ENCODE peak calls at places on chromosomes 6 and 20, in eight cellular contexts. One of them, this sample, is unnamed.

GRCh38 chr6:23477576-23477975 is 648.4 kb upstream of the NRSN1 start:
- DNase-seq in GM23338: no peak
- DNase-seq in esophagus muscularis mucosa: no peak
- DNase-seq in stomach: no peak
- DNase-seq in prostate gland: no peak
- DNase-seq in HepG2: no peak
- DNase-seq in sigmoid colon: no peak
- DNase-seq in K562: no peak
- DNase-seq in this sample: no peak

GRCh38 chr6:143034689-143035334 is 25.9 kb upstream of the AIG1 start:
- DNase-seq in GM23338: no peak
- DNase-seq in esophagus muscularis mucosa: no peak
- DNase-seq in sigmoid colon: no peak
- DNase-seq in HepG2: peak; percentile 53
- DNase-seq in stomach: no peak
- DNase-seq in prostate gland: no peak
- DNase-seq in K562: no peak
- DNase-seq in this sample: no peak

GRCh38 chr6:79604583-79605037 is 26.5 kb upstream of the SH3BGRL2 start:
- DNase-seq in HepG2: peak; percentile 95
- DNase-seq in GM23338: no peak
- DNase-seq in stomach: no peak
- DNase-seq in esophagus muscularis mucosa: no peak
- DNase-seq in sigmoid colon: no peak
- DNase-seq in K562: peak; percentile 65
- DNase-seq in prostate gland: no peak
- DNase-seq in this sample: no peak

GRCh38 chr20:24809606-24810005 is 139.5 kb upstream of the CST7 start:
- DNase-seq in sigmoid colon: no peak
- DNase-seq in stomach: no peak
- DNase-seq in GM23338: no peak
- DNase-seq in K562: no peak
- DNase-seq in esophagus muscularis mucosa: no peak
- DNase-seq in prostate gland: no peak
- DNase-seq in HepG2: no peak
- DNase-seq in this sample: no peak

GRCh38 chr6:20159781-20160540 is 52.3 kb downstream of the MBOAT1 start:
- DNase-seq in esophagus muscularis mucosa: no peak
- DNase-seq in sigmoid colon: no peak
- DNase-seq in K562: no peak
- DNase-seq in stomach: no peak
- DNase-seq in GM23338: no peak
- DNase-seq in prostate gland: no peak
- DNase-seq in HepG2: no peak
- DNase-seq in this sample: no peak

GRCh38 chr6:127343753-127344659 is 597 bp upstream of the ECHDC1 start:
- DNase-seq in HepG2: peak; percentile 25
- DNase-seq in sigmoid colon: no peak
- DNase-seq in stomach: no peak
- DNase-seq in K562: no peak
- DNase-seq in GM23338: peak; percentile 45
- DNase-seq in prostate gland: no peak
- DNase-seq in esophagus muscularis mucosa: no peak
- DNase-seq in this sample: no peak

GRCh38 chr20:52601295-52601971 is 370.7 kb upstream of the TSHZ2 start:
- DNase-seq in sigmoid colon: no peak
- DNase-seq in K562: no peak
- DNase-seq in prostate gland: no peak
- DNase-seq in stomach: no peak
- DNase-seq in HepG2: no peak
- DNase-seq in GM23338: no peak
- DNase-seq in esophagus muscularis mucosa: no peak
- DNase-seq in this sample: no peak

GRCh38 chr20:29742699-29743100 is 1514.8 kb upstream of the DEFB115 start:
- DNase-seq in GM23338: no peak
- DNase-seq in stomach: no peak
- DNase-seq in esophagus muscularis mucosa: no peak
- DNase-seq in HepG2: no peak
- DNase-seq in sigmoid colon: no peak
- DNase-seq in K562: no peak
- DNase-seq in prostate gland: no peak
- DNase-seq in this sample: no peak

GRCh38 chr6:22917344-22917743 is 348.0 kb downstream of the HDGFL1 start:
- DNase-seq in GM23338: no peak
- DNase-seq in K562: no peak
- DNase-seq in HepG2: no peak
- DNase-seq in sigmoid colon: no peak
- DNase-seq in esophagus muscularis mucosa: no peak
- DNase-seq in prostate gland: no peak
- DNase-seq in stomach: no peak
- DNase-seq in this sample: no peak

GRCh38 chr20:32622585-32623468 is 37.7 kb upstream of the NOL4L start:
- DNase-seq in GM23338: no peak
- DNase-seq in prostate gland: no peak
- DNase-seq in esophagus muscularis mucosa: no peak
- DNase-seq in HepG2: no peak
- DNase-seq in sigmoid colon: no peak
- DNase-seq in stomach: no peak
- DNase-seq in K562: no peak
- DNase-seq in this sample: no peak

GRCh38 chr6:157990321-157991066 is 8.8 kb downstream of the SYNJ2 start:
- DNase-seq in sigmoid colon: no peak
- DNase-seq in esophagus muscularis mucosa: no peak
- DNase-seq in K562: no peak
- DNase-seq in stomach: no peak
- DNase-seq in HepG2: no peak
- DNase-seq in GM23338: no peak
- DNase-seq in prostate gland: no peak
- DNase-seq in this sample: no peak

GRCh38 chr6:52221302-52221701 is 23.0 kb downstream of the IL17F start:
- DNase-seq in stomach: no peak
- DNase-seq in K562: no peak
- DNase-seq in sigmoid colon: no peak
- DNase-seq in GM23338: no peak
- DNase-seq in HepG2: no peak
- DNase-seq in prostate gland: no peak
- DNase-seq in esophagus muscularis mucosa: no peak
- DNase-seq in this sample: no peak

GRCh38 chr6:35370124-35370741 is 27.9 kb downstream of the PPARD start:
- DNase-seq in GM23338: no peak
- DNase-seq in K562: no peak
- DNase-seq in HepG2: peak; percentile 65
- DNase-seq in sigmoid colon: peak; percentile 84
- DNase-seq in esophagus muscularis mucosa: peak; percentile 92
- DNase-seq in prostate gland: no peak
- DNase-seq in stomach: peak; percentile 40
- DNase-seq in this sample: no peak

GRCh38 chr20:50151034-50151743 is 2.3 kb downstream of the PEDS1 start:
- DNase-seq in HepG2: no peak
- DNase-seq in sigmoid colon: no peak
- DNase-seq in esophagus muscularis mucosa: no peak
- DNase-seq in stomach: peak; percentile 73
- DNase-seq in GM23338: peak; percentile 60
- DNase-seq in K562: no peak
- DNase-seq in prostate gland: peak; percentile 77
- DNase-seq in this sample: no peak

GRCh38 chr20:59223750-59224149 is 60.1 kb downstream of the ZNF831 start:
- DNase-seq in prostate gland: no peak
- DNase-seq in sigmoid colon: no peak
- DNase-seq in GM23338: no peak
- DNase-seq in esophagus muscularis mucosa: peak; percentile 80
- DNase-seq in HepG2: no peak
- DNase-seq in K562: no peak
- DNase-seq in stomach: no peak
- DNase-seq in this sample: no peak
- H3K27me3 ChIP-seq in prostate gland: no peaks in the 10 kb centered on the region
- H3K27me3 ChIP-seq in sigmoid colon: peaks cover 28% of the 10 kb centered on the region
- H3K27me3 ChIP-seq in GM23338: peaks cover 27% of the 10 kb centered on the region
- H3K27me3 ChIP-seq in esophagus muscularis mucosa: no peaks in the 10 kb centered on the region
- H3K27me3 ChIP-seq in HepG2: peaks cover 13% of the 10 kb centered on the region
- H3K27me3 ChIP-seq in K562: peaks cover 40% of the 10 kb centered on the region
- H3K27me3 ChIP-seq in stomach: peaks cover 13% of the 10 kb centered on the region
- H3K27me3 ChIP-seq in this sample: peaks cover 55% of the 10 kb centered on the region

GRCh38 chr6:13360671-13361540 is 32.6 kb upstream of the TBC1D7 start:
- DNase-seq in GM23338: no peak
- DNase-seq in esophagus muscularis mucosa: no peak
- DNase-seq in stomach: no peak
- DNase-seq in sigmoid colon: no peak
- DNase-seq in HepG2: no peak
- DNase-seq in K562: no peak
- DNase-seq in prostate gland: no peak
- DNase-seq in this sample: no peak
- TF ChIP-seq POLR2AphosphoS5 in GM23338: no peak
- TF ChIP-seq POLR2AphosphoS5 in esophagus muscularis mucosa: no peak
- TF ChIP-seq POLR2AphosphoS5 in stomach: no peak
- TF ChIP-seq POLR2AphosphoS5 in sigmoid colon: no peak
- TF ChIP-seq POLR2AphosphoS5 in HepG2: no peak
- TF ChIP-seq POLR2AphosphoS5 in K562: peak; percentile 70
- TF ChIP-seq POLR2AphosphoS5 in prostate gland: no peak
- TF ChIP-seq POLR2AphosphoS5 in this sample: no peak

DNA sequence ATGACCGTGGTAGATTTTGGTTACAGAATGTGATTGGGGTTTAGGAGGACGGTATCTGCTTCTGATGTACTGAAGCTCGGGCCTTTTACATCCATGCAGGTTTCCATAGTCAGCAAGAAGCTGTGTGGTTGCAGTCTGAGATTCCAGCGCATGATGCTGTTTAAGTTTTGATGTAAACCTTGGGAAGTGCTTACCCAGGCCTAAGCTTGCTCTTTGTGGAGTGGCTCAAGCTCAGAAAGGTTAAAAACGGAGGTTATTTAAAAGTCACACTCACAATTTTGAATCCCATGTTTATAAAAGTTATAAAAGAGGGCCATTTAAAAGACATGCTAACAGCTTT is 121.4 kb downstream of the TIAM2 start:
- DNase-seq in esophagus muscularis mucosa: no peak
- DNase-seq in GM23338: no peak
- DNase-seq in sigmoid colon: no peak
- DNase-seq in stomach: no peak
- DNase-seq in K562: no peak
- DNase-seq in HepG2: no peak
- DNase-seq in prostate gland: no peak
- DNase-seq in this sample: no peak
- H3K27ac ChIP-seq in esophagus muscularis mucosa: no peak overlapping the region
- H3K27ac ChIP-seq in GM23338: peak overlapping the region; percentile 7
- H3K27ac ChIP-seq in sigmoid colon: no peak overlapping the region
- H3K27ac ChIP-seq in stomach: no peak overlapping the region
- H3K27ac ChIP-seq in K562: no peak overlapping the region
- H3K27ac ChIP-seq in HepG2: no peak overlapping the region
- H3K27ac ChIP-seq in prostate gland: no peak overlapping the region
- H3K27ac ChIP-seq in this sample: peak overlapping the region; percentile 36

GRCh38 chr20:61246269-61246668 is 5.8 kb upstream of the CDH4 start:
- DNase-seq in esophagus muscularis mucosa: no peak
- DNase-seq in K562: no peak
- DNase-seq in prostate gland: no peak
- DNase-seq in stomach: no peak
- DNase-seq in sigmoid colon: no peak
- DNase-seq in HepG2: no peak
- DNase-seq in GM23338: no peak
- DNase-seq in this sample: no peak

GRCh38 chr20:61240814-61241213 is 11.2 kb upstream of the CDH4 start:
- DNase-seq in prostate gland: no peak
- DNase-seq in GM23338: no peak
- DNase-seq in stomach: no peak
- DNase-seq in K562: no peak
- DNase-seq in esophagus muscularis mucosa: no peak
- DNase-seq in HepG2: no peak
- DNase-seq in sigmoid colon: no peak
- DNase-seq in this sample: no peak

GRCh38 chr20:61249626-61250025 is 2.4 kb upstream of the CDH4 start:
- DNase-seq in K562: no peak
- DNase-seq in prostate gland: no peak
- DNase-seq in sigmoid colon: no peak
- DNase-seq in HepG2: no peak
- DNase-seq in stomach: no peak
- DNase-seq in GM23338: no peak
- DNase-seq in esophagus muscularis mucosa: no peak
- DNase-seq in this sample: no peak

DNA sequence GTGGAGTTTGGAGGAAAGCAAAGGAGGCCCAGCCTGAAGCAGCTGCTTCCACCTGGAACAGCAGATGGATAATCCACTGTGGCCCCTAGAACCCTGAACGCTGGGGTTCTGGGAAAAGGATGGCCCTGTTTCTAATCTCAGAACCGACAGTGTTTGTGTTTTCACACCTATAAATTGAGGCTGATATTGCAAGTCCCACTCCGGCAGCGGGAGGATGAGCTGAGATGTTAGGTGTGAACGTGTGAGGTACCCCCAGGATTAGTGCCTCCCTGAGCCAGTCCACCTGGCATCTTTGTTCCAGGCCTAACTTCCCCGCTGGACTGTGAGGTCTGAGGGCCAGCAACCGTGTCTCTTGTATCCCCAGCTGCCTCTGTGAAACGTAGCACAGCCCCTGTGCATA is 7.8 kb upstream of the CDH4 start:
- DNase-seq in esophagus muscularis mucosa: no peak
- DNase-seq in prostate gland: no peak
- DNase-seq in sigmoid colon: no peak
- DNase-seq in stomach: no peak
- DNase-seq in HepG2: no peak
- DNase-seq in K562: no peak
- DNase-seq in GM23338: no peak
- DNase-seq in this sample: no peak
- H3K27me3 ChIP-seq in esophagus muscularis mucosa: no peaks in the 10 kb centered on the region
- H3K27me3 ChIP-seq in prostate gland: peaks cover 3% of the 10 kb centered on the region
- H3K27me3 ChIP-seq in sigmoid colon: peaks cover 53% of the 10 kb centered on the region
- H3K27me3 ChIP-seq in stomach: peaks cover 2% of the 10 kb centered on the region
- H3K27me3 ChIP-seq in HepG2: peaks cover 3% of the 10 kb centered on the region
- H3K27me3 ChIP-seq in K562: peaks cover 8% of the 10 kb centered on the region
- H3K27me3 ChIP-seq in GM23338: peaks cover 64% of the 10 kb centered on the region
- H3K27me3 ChIP-seq in this sample: peaks cover 2% of the 10 kb centered on the region